ENCODE peak calls at places on chromosomes 4 and X, in six cellular contexts. One of them, this sample, is unnamed. For H3K36me3, the result is how much of the 10 kb centered on the place peaks cover.

GRCh38 chr4:146445198-146446150 is 76.3 kb downstream of the SLC10A7 start:
- DNase-seq in brain microvascular endothelial cell: no peak
- DNase-seq in heart left ventricle: no peak
- DNase-seq in CD8-positive, alpha-beta memory T cell: no peak
- DNase-seq in colonic mucosa: no peak
- DNase-seq in uterus: no peak
- DNase-seq in this sample: peak

GRCh38 chr4:184784628-184785257 is 41.0 kb downstream of the ACSL1 start:
- DNase-seq in heart left ventricle: no peak
- DNase-seq in CD8-positive, alpha-beta memory T cell: no peak
- DNase-seq in brain microvascular endothelial cell: no peak
- DNase-seq in uterus: no peak
- DNase-seq in colonic mucosa: no peak
- DNase-seq in this sample: no peak

GRCh38 chr4:155900402-155900801 is 3.1 kb upstream of the TDO2 start:
- DNase-seq in brain microvascular endothelial cell: peak
- DNase-seq in colonic mucosa: no peak
- DNase-seq in uterus: no peak
- DNase-seq in heart left ventricle: no peak
- DNase-seq in CD8-positive, alpha-beta memory T cell: no peak
- DNase-seq in this sample: no peak

GRCh38 chrX:138711399-138712347 is at the start of gene FGF13:
- DNase-seq in brain microvascular endothelial cell: no peak
- DNase-seq in uterus: peak
- DNase-seq in heart left ventricle: peak
- DNase-seq in CD8-positive, alpha-beta memory T cell: no peak
- DNase-seq in colonic mucosa: no peak
- DNase-seq in this sample: peak

GRCh38 chr4:145756244-145756643 is 76.3 kb downstream of the C4orf51 start:
- DNase-seq in CD8-positive, alpha-beta memory T cell: no peak
- DNase-seq in heart left ventricle: no peak
- DNase-seq in colonic mucosa: no peak
- DNase-seq in brain microvascular endothelial cell: no peak
- DNase-seq in uterus: no peak
- DNase-seq in this sample: no peak

GRCh38 chrX:23870041-23870440 is 37.7 kb downstream of the APOO start:
- DNase-seq in heart left ventricle: no peak
- DNase-seq in CD8-positive, alpha-beta memory T cell: no peak
- DNase-seq in colonic mucosa: no peak
- DNase-seq in uterus: no peak
- DNase-seq in brain microvascular endothelial cell: no peak
- DNase-seq in this sample: no peak

GRCh38 chr4:6126971-6127745 is 73.2 kb downstream of the JAKMIP1 start:
- DNase-seq in CD8-positive, alpha-beta memory T cell: no peak
- DNase-seq in heart left ventricle: no peak
- DNase-seq in colonic mucosa: no peak
- DNase-seq in brain microvascular endothelial cell: no peak
- DNase-seq in uterus: no peak
- DNase-seq in this sample: no peak

GRCh38 chrX:78237127-78237526 is 90.3 kb downstream of the CYSLTR1 start:
- DNase-seq in uterus: no peak
- DNase-seq in heart left ventricle: no peak
- DNase-seq in CD8-positive, alpha-beta memory T cell: no peak
- DNase-seq in brain microvascular endothelial cell: no peak
- DNase-seq in colonic mucosa: no peak
- DNase-seq in this sample: no peak

DNA sequence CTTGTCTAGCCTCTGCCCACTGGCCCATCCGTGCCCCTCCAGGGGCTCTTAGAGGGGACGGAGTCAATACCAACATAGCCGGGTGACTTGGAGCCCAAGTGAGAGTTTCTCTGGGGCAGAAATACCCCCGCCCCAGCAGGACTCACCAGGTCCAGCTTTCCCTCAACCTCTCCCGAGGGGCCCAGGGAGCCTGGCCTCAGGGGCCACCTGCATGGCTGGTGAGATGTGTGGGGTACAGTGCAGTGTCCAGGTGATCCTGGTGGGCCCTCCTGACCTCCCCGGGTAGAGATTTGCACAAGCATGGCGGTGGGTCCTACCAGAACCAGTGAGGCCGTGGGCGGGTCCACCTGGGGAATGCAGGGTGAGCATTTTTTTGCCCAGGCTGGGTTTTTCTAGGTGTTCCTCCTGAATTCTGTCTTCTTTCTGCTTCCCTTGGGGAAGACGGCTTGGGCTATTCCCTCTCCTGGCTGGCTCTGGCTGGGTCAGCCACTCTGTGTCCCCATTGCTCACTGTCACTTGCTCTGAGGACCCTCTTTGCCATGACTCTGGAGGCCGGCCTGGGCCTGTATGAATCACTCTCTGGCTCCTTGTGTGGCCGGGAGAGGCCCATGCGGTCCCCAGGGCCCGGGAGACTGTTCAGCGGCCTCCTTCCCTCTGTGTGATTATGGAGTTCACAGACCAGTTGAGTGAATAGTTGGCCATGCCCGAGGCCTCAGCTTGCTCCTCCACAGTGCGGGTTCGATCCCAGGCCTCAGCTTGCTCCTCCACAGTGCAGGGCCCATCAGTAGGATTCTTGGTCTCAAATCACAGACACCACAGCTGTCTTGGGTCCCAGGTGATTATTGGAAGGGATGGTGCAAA is 71.0 kb upstream of the NKX1-1 start:
- DNase-seq in heart left ventricle: no peak
- DNase-seq in CD8-positive, alpha-beta memory T cell: no peak
- DNase-seq in colonic mucosa: no peak
- DNase-seq in brain microvascular endothelial cell: no peak
- DNase-seq in uterus: peak
- DNase-seq in this sample: peak
- H3K36me3 ChIP-seq in heart left ventricle: under half
- H3K36me3 ChIP-seq in CD8-positive, alpha-beta memory T cell: under half
- H3K36me3 ChIP-seq in colonic mucosa: under half
- H3K36me3 ChIP-seq in brain microvascular endothelial cell: under half
- H3K36me3 ChIP-seq in uterus: under half
- H3K36me3 ChIP-seq in this sample: under half

GRCh38 chr4:1721666-1722550 is 587 bp downstream of the TACC3 start:
- DNase-seq in CD8-positive, alpha-beta memory T cell: no peak
- DNase-seq in uterus: no peak
- DNase-seq in brain microvascular endothelial cell: no peak
- DNase-seq in heart left ventricle: no peak
- DNase-seq in colonic mucosa: no peak
- DNase-seq in this sample: no peak
- H3K36me3 ChIP-seq in CD8-positive, alpha-beta memory T cell: under half
- H3K36me3 ChIP-seq in uterus: under half
- H3K36me3 ChIP-seq in brain microvascular endothelial cell: under half
- H3K36me3 ChIP-seq in heart left ventricle: under half
- H3K36me3 ChIP-seq in colonic mucosa: under half
- H3K36me3 ChIP-seq in this sample: under half

DNA sequence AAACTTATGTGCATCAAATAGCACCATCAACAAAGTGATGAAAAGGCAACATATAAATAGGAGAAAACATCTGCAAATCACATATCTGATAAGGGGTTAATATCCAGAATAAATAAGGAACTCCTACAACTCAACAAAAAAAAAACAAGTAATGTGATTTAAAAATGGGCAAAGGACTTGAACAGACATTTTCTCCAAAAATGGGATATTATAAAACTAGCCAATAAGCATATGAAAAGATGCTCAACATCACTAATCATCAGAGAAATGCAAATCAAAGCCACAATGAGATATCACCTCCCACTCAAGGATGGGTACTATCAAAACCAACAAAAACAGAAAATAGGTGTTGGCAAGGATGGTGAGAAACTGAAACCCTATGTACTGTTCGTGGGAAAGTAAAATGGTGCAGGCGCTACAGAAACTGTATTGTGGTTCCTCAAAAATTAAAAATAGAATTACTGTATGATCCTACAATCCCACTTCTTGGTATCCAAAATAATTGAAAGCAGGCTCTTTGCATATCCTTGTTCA is 2.4 kb downstream of the DNAJB14 start:
- DNase-seq in brain microvascular endothelial cell: no peak
- DNase-seq in colonic mucosa: no peak
- DNase-seq in uterus: no peak
- DNase-seq in CD8-positive, alpha-beta memory T cell: no peak
- DNase-seq in heart left ventricle: no peak
- DNase-seq in this sample: no peak
- H3K36me3 ChIP-seq in brain microvascular endothelial cell: under half
- H3K36me3 ChIP-seq in colonic mucosa: under half
- H3K36me3 ChIP-seq in uterus: under half
- H3K36me3 ChIP-seq in CD8-positive, alpha-beta memory T cell: under half
- H3K36me3 ChIP-seq in heart left ventricle: under half
- H3K36me3 ChIP-seq in this sample: under half

GRCh38 chrX:54534271-54534670 is 4.3 kb downstream of the GNL3L start:
- DNase-seq in colonic mucosa: no peak
- DNase-seq in uterus: no peak
- DNase-seq in heart left ventricle: no peak
- DNase-seq in brain microvascular endothelial cell: no peak
- DNase-seq in CD8-positive, alpha-beta memory T cell: no peak
- DNase-seq in this sample: no peak
- H3K36me3 ChIP-seq in colonic mucosa: under half
- H3K36me3 ChIP-seq in uterus: under half
- H3K36me3 ChIP-seq in heart left ventricle: under half
- H3K36me3 ChIP-seq in brain microvascular endothelial cell: under half
- H3K36me3 ChIP-seq in CD8-positive, alpha-beta memory T cell: under half
- H3K36me3 ChIP-seq in this sample: under half

GRCh38 chr4:91598696-91599095 is 705.1 kb upstream of the GRID2 start:
- DNase-seq in brain microvascular endothelial cell: no peak
- DNase-seq in CD8-positive, alpha-beta memory T cell: no peak
- DNase-seq in heart left ventricle: no peak
- DNase-seq in colonic mucosa: no peak
- DNase-seq in uterus: no peak
- DNase-seq in this sample: no peak
- H3K36me3 ChIP-seq in brain microvascular endothelial cell: under half
- H3K36me3 ChIP-seq in CD8-positive, alpha-beta memory T cell: under half
- H3K36me3 ChIP-seq in heart left ventricle: under half
- H3K36me3 ChIP-seq in colonic mucosa: under half
- H3K36me3 ChIP-seq in uterus: under half
- H3K36me3 ChIP-seq in this sample: under half

GRCh38 chr4:88043586-88044340 is 36.3 kb downstream of the PKD2 start:
- DNase-seq in colonic mucosa: no peak
- DNase-seq in uterus: no peak
- DNase-seq in CD8-positive, alpha-beta memory T cell: no peak
- DNase-seq in brain microvascular endothelial cell: no peak
- DNase-seq in heart left ventricle: no peak
- DNase-seq in this sample: no peak
- H3K36me3 ChIP-seq in colonic mucosa: under half
- H3K36me3 ChIP-seq in uterus: under half
- H3K36me3 ChIP-seq in CD8-positive, alpha-beta memory T cell: under half
- H3K36me3 ChIP-seq in brain microvascular endothelial cell: under half
- H3K36me3 ChIP-seq in heart left ventricle: half or more
- H3K36me3 ChIP-seq in this sample: under half

GRCh38 chr4:1212546-1213335 is 36.2 kb downstream of the CTBP1 start:
- DNase-seq in CD8-positive, alpha-beta memory T cell: no peak
- DNase-seq in colonic mucosa: no peak
- DNase-seq in uterus: no peak
- DNase-seq in heart left ventricle: no peak
- DNase-seq in brain microvascular endothelial cell: no peak
- DNase-seq in this sample: peak

GRCh38 chr4:1215347-1216075 is 33.4 kb downstream of the CTBP1 start:
- DNase-seq in CD8-positive, alpha-beta memory T cell: no peak
- DNase-seq in colonic mucosa: no peak
- DNase-seq in uterus: peak
- DNase-seq in heart left ventricle: no peak
- DNase-seq in brain microvascular endothelial cell: no peak
- DNase-seq in this sample: no peak

GRCh38 chr4:1211951-1212545 is 36.9 kb downstream of the CTBP1 start:
- DNase-seq in CD8-positive, alpha-beta memory T cell: no peak
- DNase-seq in heart left ventricle: no peak
- DNase-seq in uterus: no peak
- DNase-seq in brain microvascular endothelial cell: no peak
- DNase-seq in colonic mucosa: no peak
- DNase-seq in this sample: peak

GRCh38 chr4:1214101-1215095 is 34.5 kb downstream of the CTBP1 start:
- DNase-seq in CD8-positive, alpha-beta memory T cell: no peak
- DNase-seq in heart left ventricle: no peak
- DNase-seq in colonic mucosa: no peak
- DNase-seq in uterus: no peak
- DNase-seq in brain microvascular endothelial cell: no peak
- DNase-seq in this sample: no peak

DNA sequence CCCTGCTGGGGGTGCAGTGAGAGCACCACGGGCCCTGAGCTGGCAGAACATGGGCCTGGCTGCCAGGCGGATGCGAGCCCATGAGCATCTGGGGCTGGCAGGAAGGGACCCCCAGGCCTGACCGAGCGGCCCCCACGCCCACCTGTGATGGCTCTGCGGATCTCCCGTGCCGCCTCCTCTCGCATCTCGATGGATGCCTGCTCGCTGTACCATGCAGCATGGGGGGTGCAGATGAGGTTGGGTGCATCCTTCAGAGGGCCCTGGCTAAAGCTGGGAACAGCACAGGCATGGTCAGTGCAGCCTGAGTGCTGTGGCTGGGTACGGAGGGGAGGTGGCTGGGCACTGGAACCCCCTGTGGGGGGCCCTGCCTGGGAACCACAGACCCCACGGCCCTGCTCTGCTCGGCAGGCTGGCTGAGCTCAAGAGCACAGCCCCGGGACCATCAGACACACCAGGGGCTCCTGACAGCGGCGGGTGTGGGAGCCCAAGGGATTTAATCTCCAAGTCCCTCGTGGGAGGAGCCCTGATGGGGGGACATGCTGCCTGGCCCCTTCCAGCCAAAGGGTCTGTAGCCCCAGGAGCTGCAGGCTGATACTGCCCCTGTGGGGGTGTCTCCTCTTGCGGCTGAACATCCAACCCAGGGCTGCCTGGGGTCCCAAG is 35.5 kb downstream of the CTBP1 start:
- DNase-seq in CD8-positive, alpha-beta memory T cell: no peak
- DNase-seq in brain microvascular endothelial cell: no peak
- DNase-seq in uterus: no peak
- DNase-seq in colonic mucosa: no peak
- DNase-seq in heart left ventricle: no peak
- DNase-seq in this sample: no peak
- H3K36me3 ChIP-seq in CD8-positive, alpha-beta memory T cell: under half
- H3K36me3 ChIP-seq in brain microvascular endothelial cell: under half
- H3K36me3 ChIP-seq in uterus: under half
- H3K36me3 ChIP-seq in colonic mucosa: under half
- H3K36me3 ChIP-seq in heart left ventricle: half or more
- H3K36me3 ChIP-seq in this sample: under half

GRCh38 chr4:20723019-20723418 is 22.8 kb downstream of the PACRGL start:
- DNase-seq in CD8-positive, alpha-beta memory T cell: no peak
- DNase-seq in brain microvascular endothelial cell: peak
- DNase-seq in heart left ventricle: no peak
- DNase-seq in uterus: no peak
- DNase-seq in colonic mucosa: no peak
- DNase-seq in this sample: no peak

GRCh38 chr4:20723463-20723862 is 23.2 kb downstream of the PACRGL start:
- DNase-seq in heart left ventricle: no peak
- DNase-seq in brain microvascular endothelial cell: no peak
- DNase-seq in colonic mucosa: no peak
- DNase-seq in CD8-positive, alpha-beta memory T cell: no peak
- DNase-seq in uterus: no peak
- DNase-seq in this sample: no peak

GRCh38 chr4:20724915-20725314 is 24.7 kb downstream of the PACRGL start:
- DNase-seq in CD8-positive, alpha-beta memory T cell: no peak
- DNase-seq in colonic mucosa: no peak
- DNase-seq in uterus: no peak
- DNase-seq in brain microvascular endothelial cell: no peak
- DNase-seq in heart left ventricle: no peak
- DNase-seq in this sample: no peak
- H3K36me3 ChIP-seq in CD8-positive, alpha-beta memory T cell: under half
- H3K36me3 ChIP-seq in colonic mucosa: under half
- H3K36me3 ChIP-seq in uterus: under half
- H3K36me3 ChIP-seq in brain microvascular endothelial cell: under half
- H3K36me3 ChIP-seq in heart left ventricle: half or more
- H3K36me3 ChIP-seq in this sample: under half